ENCODE peak calls at places on chromosomes 7 and 10, in five cellular contexts. D, N, M, K and B are unnamed samples.

GRCh38 chr7:67900456-67900855 is 903.8 kb downstream of the TYW1 start:
- DNase-seq in D (no peak), N (no peak), M (no peak), K (no peak), B (no peak)

GRCh38 chr7:36967387-36967786 is 243.1 kb upstream of the AOAH start:
- DNase-seq in D (peak; percentile 47), N (no peak), M (peak; percentile 71), K (peak; percentile 79), B (peak; percentile 74)

GRCh38 chr7:151051108-151051507 is 2.8 kb downstream of the ASIC3 start:
- DNase-seq in D (no peak), N (no peak), M (peak; percentile 83), K (no peak), B (no peak)

GRCh38 chr10:34163075-34163905 is 651.8 kb downstream of the PARD3 start:
- DNase-seq in D (no peak), N (no peak), M (no peak), K (no peak), B (no peak)

GRCh38 chr10:74883428-74883827 is 57.0 kb downstream of the KAT6B start:
- DNase-seq in D (no peak), N (no peak), M (no peak), K (no peak), B (no peak)

GRCh38 chr10:19993714-19994343 is 177.6 kb downstream of the PLXDC2 start:
- DNase-seq in D (no peak), N (no peak), M (no peak), K (no peak), B (no peak)

GRCh38 chr10:76133597-76134255 is 702.3 kb downstream of the LRMDA start:
- DNase-seq in D (no peak), N (no peak), M (no peak), K (no peak), B (no peak)

GRCh38 chr10:30158325-30158960 is 99.1 kb upstream of the JCAD start:
- DNase-seq in D (no peak), N (no peak), M (no peak), K (no peak), B (no peak)

GRCh38 chr7:132402751-132403245 is 173.5 kb downstream of the PLXNA4 start:
- DNase-seq in D (no peak), N (no peak), M (no peak), K (no peak), B (no peak)

GRCh38 chr7:143361552-143362125 is 874 bp downstream of the FAM131B start:
- DNase-seq in D (no peak), N (no peak), M (no peak), K (no peak), B (peak; percentile 40)

GRCh38 chr7:124652237-124652636 is 113.4 kb downstream of the GPR37 start:
- DNase-seq in D (no peak), N (no peak), M (no peak), K (no peak), B (no peak)

GRCh38 chr10:6973904-6974303 is 393.8 kb upstream of the PRKCQ start:
- DNase-seq in D (no peak), N (no peak), M (no peak), K (no peak), B (no peak)

GRCh38 chr7:150735596-150736358 is 1.4 kb upstream of the GIMAP5 start:
- DNase-seq in D (peak; percentile 31), N (no peak), M (peak; percentile 83), K (no peak), B (no peak)

GRCh38 chr7:134378562-134378961 is 61.8 kb upstream of the SLC35B4 start:
- DNase-seq in D (no peak), N (no peak), M (no peak), K (no peak), B (no peak)

DNA sequence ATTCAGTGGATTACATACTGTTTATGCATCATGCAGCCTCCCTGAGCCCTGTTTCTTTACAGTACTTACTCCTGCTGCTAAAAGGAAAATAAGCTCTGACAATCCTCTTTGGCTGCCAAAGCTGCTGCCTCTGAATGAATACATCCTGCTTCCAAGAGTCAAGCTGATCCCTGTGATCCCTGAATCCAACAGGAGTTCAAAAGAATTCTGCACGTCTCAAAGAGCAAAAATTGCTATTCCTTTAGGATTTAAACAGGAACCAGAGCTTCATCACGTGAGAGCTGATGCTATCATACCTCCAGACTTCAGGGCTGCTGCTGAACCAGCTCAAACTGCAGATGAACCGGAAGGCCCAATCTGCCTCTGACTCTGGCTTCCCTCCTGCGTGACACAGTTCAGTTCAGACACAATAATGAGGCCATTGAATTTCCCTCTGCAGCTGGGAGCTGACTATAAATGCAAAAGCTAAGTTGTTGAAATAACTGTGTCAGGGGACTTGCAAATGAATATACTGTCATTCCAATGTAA is 851.0 kb upstream of the PHF14 start:
- DNase-seq in D (no peak), N (no peak), M (peak; percentile 15), K (no peak), B (no peak)
- TF ChIP-seq SUZ12 in D (no peak), N (no peak), M (no peak), K (no peak), B (no peak)

GRCh38 chr10:126686732-126687693 is 16.5 kb upstream of the C10orf90 start:
- DNase-seq in D (no peak), N (no peak), M (peak; percentile 20), K (no peak), B (no peak)

GRCh38 chr10:126683466-126683865 is 13.0 kb upstream of the C10orf90 start:
- DNase-seq in D (no peak), N (no peak), M (no peak), K (no peak), B (no peak)

GRCh38 chr10:126685756-126686155 is 15.3 kb upstream of the C10orf90 start:
- DNase-seq in D (no peak), N (no peak), M (no peak), K (no peak), B (no peak)

GRCh38 chr10:126686271-126686670 is 15.8 kb upstream of the C10orf90 start:
- DNase-seq in D (no peak), N (no peak), M (no peak), K (no peak), B (no peak)

GRCh38 chr10:126684171-126684745 is 13.8 kb upstream of the C10orf90 start:
- DNase-seq in D (no peak), N (no peak), M (no peak), K (no peak), B (no peak)
- TF ChIP-seq SUZ12 in D (no peak), N (no peak), M (no peak), K (no peak), B (no peak)

DNA sequence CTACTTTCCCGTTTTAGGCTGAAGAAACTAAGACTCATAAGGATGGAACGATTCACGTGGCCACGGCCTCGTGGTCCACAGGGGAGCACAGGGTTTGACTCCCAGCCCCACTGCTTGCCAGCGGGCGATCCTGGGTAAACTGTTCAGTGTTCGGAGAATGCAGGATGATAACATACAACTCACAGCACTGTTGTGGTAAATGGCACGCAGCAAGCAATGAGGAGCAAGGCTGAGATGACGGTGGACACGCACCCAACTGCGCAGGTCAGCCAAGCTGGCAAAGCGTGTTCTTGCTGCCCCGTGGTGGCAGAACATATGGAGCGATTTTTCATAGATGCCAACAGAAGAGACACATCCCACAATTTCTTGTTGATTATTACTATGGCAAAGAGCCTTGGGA is 272.7 kb downstream of the DNAJB6 start:
- DNase-seq in D (no peak), N (no peak), M (no peak), K (no peak), B (no peak)
- TF ChIP-seq SUZ12 in D (no peak), N (no peak), M (no peak), K (no peak), B (no peak)

DNA sequence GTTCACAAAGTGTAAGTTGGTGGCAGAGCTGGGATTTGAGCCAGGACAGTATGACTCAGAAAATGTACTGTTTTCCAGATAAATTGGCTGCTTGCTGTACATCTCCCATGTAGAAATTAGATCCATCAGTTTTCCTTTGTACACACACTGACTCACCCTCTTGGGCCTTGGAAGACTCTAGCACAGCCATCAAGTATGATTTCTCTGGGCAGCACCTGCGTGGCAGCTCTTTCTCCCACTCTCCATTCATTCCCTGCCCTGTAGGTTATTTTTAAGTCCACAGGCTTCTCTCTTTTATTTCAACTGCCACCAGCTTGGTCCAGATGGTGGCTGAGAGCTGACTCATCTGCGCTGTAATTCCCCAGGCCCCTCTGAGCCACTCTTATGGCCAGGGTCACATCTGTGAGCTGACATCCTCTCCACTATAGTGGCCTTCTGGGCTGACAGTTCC is 28.3 kb upstream of the SDK1 start:
- DNase-seq in D (no peak), N (no peak), M (no peak), K (no peak), B (no peak)
- TF ChIP-seq SUZ12 in D (no peak), N (no peak), M (no peak), K (no peak), B (no peak)

GRCh38 chr10:86872757-86873156 is 84.7 kb downstream of the MMRN2 start:
- DNase-seq in D (no peak), N (no peak), M (no peak), K (no peak), B (no peak)

GRCh38 chr10:86868353-86868752 is 89.1 kb downstream of the MMRN2 start:
- DNase-seq in D (peak; percentile 79), N (no peak), M (peak; percentile 92), K (no peak), B (peak; percentile 72)

GRCh38 chr10:86870679-86871078 is 86.7 kb downstream of the MMRN2 start:
- DNase-seq in D (no peak), N (no peak), M (no peak), K (no peak), B (no peak)

GRCh38 chr10:86867149-86867548 is 90.3 kb downstream of the MMRN2 start:
- DNase-seq in D (no peak), N (no peak), M (no peak), K (no peak), B (no peak)

GRCh38 chr10:86871563-86872183 is 85.7 kb downstream of the MMRN2 start:
- DNase-seq in D (no peak), N (no peak), M (peak; percentile 40), K (peak; percentile 20), B (no peak)
- TF ChIP-seq SUZ12 in D (no peak), N (no peak), M (no peak), K (no peak), B (no peak)

DNA sequence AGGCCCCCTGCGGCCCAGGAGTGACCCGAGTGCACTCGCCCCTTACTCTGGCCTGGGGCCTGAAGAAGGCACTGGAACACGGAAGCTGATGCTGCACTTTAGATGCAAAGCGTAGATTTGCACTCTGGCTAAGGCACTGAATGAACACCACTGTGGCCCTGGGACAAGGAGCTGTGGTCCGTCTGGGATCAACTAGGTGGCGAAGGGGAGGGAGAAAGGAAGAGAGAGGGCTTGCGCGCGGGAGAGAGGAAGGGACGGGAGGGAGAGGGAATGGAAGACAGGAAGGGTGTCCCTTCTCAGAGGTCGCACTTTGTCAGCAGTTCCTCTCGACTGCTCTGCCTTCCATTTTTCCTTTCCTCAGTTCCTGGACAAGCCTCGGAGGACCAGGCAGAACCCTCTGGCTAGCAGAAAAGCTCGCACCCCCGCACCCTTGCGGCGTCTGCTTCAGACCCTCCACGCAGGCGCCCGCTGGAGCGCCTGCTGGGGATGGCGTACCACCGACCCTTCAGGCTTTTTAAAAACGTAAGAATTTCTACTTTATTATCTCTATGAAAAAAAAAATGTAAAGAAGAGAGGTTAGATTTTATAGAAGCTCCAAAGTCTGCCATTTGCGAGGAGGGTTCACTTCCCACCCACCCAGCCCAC is 1.2 kb downstream of the FERD3L start:
- DNase-seq in D (no peak), N (no peak), M (no peak), K (no peak), B (no peak)
- TF ChIP-seq SUZ12 in D (peak; percentile 72), N (no peak), M (no peak), K (no peak), B (no peak)

GRCh38 chr7:99224263-99224947 is 16.5 kb upstream of the KPNA7 start:
- DNase-seq in D (no peak), N (peak; percentile 1), M (no peak), K (peak; percentile 54), B (no peak)
- TF ChIP-seq SUZ12 in D (no peak), N (no peak), M (no peak), K (no peak), B (no peak)